ENCODE peak calls at places on chromosomes 6 and 20, in four cellular contexts. H is HT1080; S is stimulated activated CD4-positive, alpha-beta T cell treated with anti-CD3 and anti-CD28 coated beads, TNF-alpha, amount 100 ng/mL, for 24 hours; X is hypothalamus. I is an unnamed sample.

GRCh38 chr6:67736816-67737215 is 898.3 kb upstream of the ADGRB3 start:
- DNase-seq in H (peak), S (no peak), X (no peak), I (no peak)

GRCh38 chr20:57003012-57003411 is 263.4 kb downstream of the BMP7 start:
- DNase-seq in H (peak), S (no peak), X (no peak), I (no peak)

GRCh38 chr6:109117346-109118035 is 22.2 kb downstream of the CEP57L1 start:
- DNase-seq in H (no peak), S (no peak), X (no peak), I (no peak)

GRCh38 chr6:88358846-88359245 is 192.7 kb upstream of the CNR1 start:
- DNase-seq in H (no peak), S (no peak), X (no peak), I (no peak)

GRCh38 chr6:23731609-23732008 is 394.4 kb upstream of the NRSN1 start:
- DNase-seq in H (no peak), S (no peak), X (no peak), I (no peak)

GRCh38 chr20:14334306-14334930 is 3.0 kb downstream of the FLRT3 start:
- DNase-seq in H (peak), S (no peak), X (peak), I (peak)

GRCh38 chr20:22204801-22205200 is 379.6 kb downstream of the FOXA2 start:
- DNase-seq in H (peak), S (no peak), X (no peak), I (no peak)

GRCh38 chr20:32585011-32585518 is at the start of gene NOL4L:
- DNase-seq in H (no peak), S (no peak), X (no peak), I (peak)

GRCh38 chr20:58481541-58482021 is 33.6 kb downstream of the APCDD1L start:
- DNase-seq in H (no peak), S (peak), X (no peak), I (no peak)

GRCh38 chr6:126381498-126381897 is 41.6 kb downstream of the CENPW start:
- DNase-seq in H (no peak), S (no peak), X (no peak), I (no peak)

GRCh38 chr20:10177326-10177725 is 41.3 kb upstream of the SNAP25 start:
- DNase-seq in H (no peak), S (no peak), X (no peak), I (no peak)

GRCh38 chr6:143027058-143027457 is 33.6 kb upstream of the AIG1 start:
- DNase-seq in H (peak), S (peak), X (no peak), I (no peak)